ENCODE peak calls at places on chromosomes 3 and 15, in four cellular contexts. One of them, this sample, is unnamed.

GRCh38 chr3:170690133-170690981 is 104.5 kb upstream of the SLC7A14 start:
- DNase-seq in HepG2: peak; percentile 18
- DNase-seq in A549: peak; percentile 53
- DNase-seq in K562: peak; percentile 85
- DNase-seq in this sample: peak; percentile 50

GRCh38 chr3:40086890-40087884 is 222.3 kb upstream of the EIF1B start:
- DNase-seq in HepG2: peak; percentile 92
- DNase-seq in K562: no peak
- DNase-seq in A549: no peak
- DNase-seq in this sample: no peak

GRCh38 chr3:24110051-24110450 is 165.0 kb downstream of the NR1D2 start:
- DNase-seq in HepG2: no peak
- DNase-seq in K562: no peak
- DNase-seq in A549: no peak
- DNase-seq in this sample: no peak

GRCh38 chr3:73511555-73511954 is 113.2 kb downstream of the PDZRN3 start:
- DNase-seq in HepG2: no peak
- DNase-seq in K562: no peak
- DNase-seq in A549: no peak
- DNase-seq in this sample: no peak

GRCh38 chr15:78072080-78072892 is 5.2 kb downstream of the TBC1D2B start:
- DNase-seq in K562: no peak
- DNase-seq in A549: no peak
- DNase-seq in HepG2: peak; percentile 56
- DNase-seq in this sample: peak; percentile 69

GRCh38 chr3:150928234-150928633 is 23.0 kb upstream of the MINDY4B start:
- DNase-seq in K562: no peak
- DNase-seq in HepG2: no peak
- DNase-seq in A549: no peak
- DNase-seq in this sample: no peak

GRCh38 chr3:37766220-37766605 is 95.5 kb upstream of the CTDSPL start:
- DNase-seq in A549: no peak
- DNase-seq in HepG2: no peak
- DNase-seq in K562: no peak
- DNase-seq in this sample: no peak

GRCh38 chr15:71276355-71276665 is 161.0 kb downstream of the THSD4 start:
- DNase-seq in K562: no peak
- DNase-seq in A549: no peak
- DNase-seq in HepG2: no peak
- DNase-seq in this sample: no peak

GRCh38 chr3:52289747-52290595 is 2.3 kb downstream of the GLYCTK start:
- DNase-seq in K562: no peak
- DNase-seq in HepG2: peak; percentile 97
- DNase-seq in A549: no peak
- DNase-seq in this sample: no peak

GRCh38 chr3:3107181-3107580 is 3.0 kb downstream of the IL5RA start:
- DNase-seq in A549: no peak
- DNase-seq in HepG2: no peak
- DNase-seq in K562: no peak
- DNase-seq in this sample: no peak

GRCh38 chr3:58434511-58434910 is 879 bp upstream of the PDHB start:
- DNase-seq in HepG2: no peak
- DNase-seq in A549: no peak
- DNase-seq in K562: no peak
- DNase-seq in this sample: no peak

GRCh38 chr15:70057931-70058641 is 39.6 kb downstream of the TLE3 start:
- DNase-seq in K562: no peak
- DNase-seq in A549: no peak
- DNase-seq in HepG2: no peak
- DNase-seq in this sample: no peak

GRCh38 chr3:43378066-43378935 is 92.0 kb downstream of the SNRK start:
- DNase-seq in K562: peak; percentile 72
- DNase-seq in HepG2: peak; percentile 31
- DNase-seq in A549: peak; percentile 39
- DNase-seq in this sample: peak; percentile 52

GRCh38 chr3:42172047-42172654 is 81.0 kb downstream of the TRAK1 start:
- DNase-seq in A549: no peak
- DNase-seq in K562: no peak
- DNase-seq in HepG2: no peak
- DNase-seq in this sample: no peak

GRCh38 chr3:172918165-172918564 is 167.6 kb downstream of the ECT2 start:
- DNase-seq in K562: peak; percentile 13
- DNase-seq in HepG2: peak; percentile 45
- DNase-seq in A549: no peak
- DNase-seq in this sample: no peak

GRCh38 chr3:8328971-8329370 is 172.7 kb upstream of the LMCD1 start:
- DNase-seq in K562: no peak
- DNase-seq in A549: no peak
- DNase-seq in HepG2: no peak
- DNase-seq in this sample: no peak

GRCh38 chr3:66413151-66413751 is 87.6 kb downstream of the LRIG1 start:
- DNase-seq in HepG2: no peak
- DNase-seq in K562: no peak
- DNase-seq in A549: no peak
- DNase-seq in this sample: no peak

GRCh38 chr3:44870375-44871061 is 3.9 kb upstream of the TGM4 start:
- DNase-seq in K562: no peak
- DNase-seq in A549: no peak
- DNase-seq in HepG2: peak; percentile 44
- DNase-seq in this sample: no peak

GRCh38 chr3:143241556-143241955 is 122.0 kb downstream of the CHST2 start:
- DNase-seq in A549: no peak
- DNase-seq in K562: no peak
- DNase-seq in HepG2: no peak
- DNase-seq in this sample: no peak

GRCh38 chr3:39228496-39228895 is 36.1 kb upstream of the XIRP1 start:
- DNase-seq in K562: no peak
- DNase-seq in HepG2: no peak
- DNase-seq in A549: no peak
- DNase-seq in this sample: no peak

GRCh38 chr15:60745469-60745971 is 266.6 kb upstream of the ICE2 start:
- DNase-seq in HepG2: no peak
- DNase-seq in A549: no peak
- DNase-seq in K562: no peak
- DNase-seq in this sample: no peak

GRCh38 chr3:40290396-40290795 is 19.1 kb upstream of the EIF1B start:
- DNase-seq in A549: no peak
- DNase-seq in HepG2: peak; percentile 6
- DNase-seq in K562: no peak
- DNase-seq in this sample: no peak

GRCh38 chr15:81184188-81184587 is 12.5 kb upstream of the IL16 start:
- DNase-seq in A549: no peak
- DNase-seq in K562: no peak
- DNase-seq in HepG2: no peak
- DNase-seq in this sample: no peak

GRCh38 chr15:89751748-89752147 is 699 bp upstream of the MESP1 start:
- DNase-seq in K562: no peak
- DNase-seq in A549: no peak
- DNase-seq in HepG2: no peak
- DNase-seq in this sample: no peak

GRCh38 chr3:161598639-161599038 is 102.0 kb downstream of the OTOL1 start:
- DNase-seq in K562: no peak
- DNase-seq in HepG2: no peak
- DNase-seq in A549: no peak
- DNase-seq in this sample: no peak

GRCh38 chr3:13123266-13123665 is 50.0 kb upstream of the IQSEC1 start:
- DNase-seq in A549: no peak
- DNase-seq in HepG2: no peak
- DNase-seq in K562: no peak
- DNase-seq in this sample: no peak

GRCh38 chr15:63791236-63791635 is 42.5 kb downstream of the HERC1 start:
- DNase-seq in K562: no peak
- DNase-seq in HepG2: no peak
- DNase-seq in A549: no peak
- DNase-seq in this sample: no peak

GRCh38 chr3:185153170-185153733 is 392 bp upstream of the C3orf70 start:
- DNase-seq in K562: no peak
- DNase-seq in A549: no peak
- DNase-seq in HepG2: no peak
- DNase-seq in this sample: no peak

GRCh38 chr3:198062068-198062465 is 102.0 kb downstream of the LMLN start:
- DNase-seq in HepG2: no peak
- DNase-seq in K562: no peak
- DNase-seq in A549: no peak
- DNase-seq in this sample: no peak

GRCh38 chr15:76376816-76377215 is 40.2 kb downstream of the ISL2 start:
- DNase-seq in HepG2: no peak
- DNase-seq in K562: no peak
- DNase-seq in A549: no peak
- DNase-seq in this sample: no peak

GRCh38 chr3:149902498-149903139 is 68.1 kb downstream of the PFN2 start:
- DNase-seq in A549: no peak
- DNase-seq in K562: no peak
- DNase-seq in HepG2: no peak
- DNase-seq in this sample: no peak

GRCh38 chr3:145942052-145942451 is 218.9 kb downstream of the PLOD2 start:
- DNase-seq in A549: no peak
- DNase-seq in K562: no peak
- DNase-seq in HepG2: no peak
- DNase-seq in this sample: no peak

GRCh38 chr3:129593595-129594339 is 12.7 kb downstream of the PLXND1 start:
- DNase-seq in A549: no peak
- DNase-seq in K562: no peak
- DNase-seq in HepG2: peak; percentile 95
- DNase-seq in this sample: peak; percentile 97

GRCh38 chr3:129594907-129595390 is 11.5 kb downstream of the PLXND1 start:
- DNase-seq in HepG2: peak; percentile 76
- DNase-seq in K562: no peak
- DNase-seq in A549: no peak
- DNase-seq in this sample: no peak

GRCh38 chr3:129592362-129593150 is 13.9 kb downstream of the PLXND1 start:
- DNase-seq in A549: no peak
- DNase-seq in HepG2: no peak
- DNase-seq in K562: no peak
- DNase-seq in this sample: peak; percentile 92

GRCh38 chr3:129593230-129593594 is 13.3 kb downstream of the PLXND1 start:
- DNase-seq in K562: no peak
- DNase-seq in A549: no peak
- DNase-seq in HepG2: no peak
- DNase-seq in this sample: no peak

GRCh38 chr3:129591932-129592331 is 14.5 kb downstream of the PLXND1 start:
- DNase-seq in K562: no peak
- DNase-seq in A549: no peak
- DNase-seq in HepG2: no peak
- DNase-seq in this sample: no peak
- H3K4me3 ChIP-seq in K562: no peak overlapping the region
- H3K4me3 ChIP-seq in A549: no peak overlapping the region
- H3K4me3 ChIP-seq in HepG2: no peak overlapping the region
- H3K4me3 ChIP-seq in this sample: peak overlapping the region; percentile 47

GRCh38 chr15:73947651-73948050 is 21.4 kb downstream of the LOXL1 start:
- DNase-seq in K562: no peak
- DNase-seq in A549: no peak
- DNase-seq in HepG2: no peak
- DNase-seq in this sample: no peak

GRCh38 chr15:73946046-73946678 is 19.9 kb downstream of the LOXL1 start:
- DNase-seq in K562: no peak
- DNase-seq in HepG2: no peak
- DNase-seq in A549: no peak
- DNase-seq in this sample: no peak

GRCh38 chr15:73948396-73948795 is 22.1 kb downstream of the LOXL1 start:
- DNase-seq in A549: no peak
- DNase-seq in K562: no peak
- DNase-seq in HepG2: no peak
- DNase-seq in this sample: no peak

GRCh38 chr15:73945109-73945508 is 18.8 kb downstream of the LOXL1 start:
- DNase-seq in A549: no peak
- DNase-seq in HepG2: no peak
- DNase-seq in K562: no peak
- DNase-seq in this sample: no peak

GRCh38 chr15:73946795-73947370 is 20.6 kb downstream of the LOXL1 start:
- DNase-seq in HepG2: no peak
- DNase-seq in A549: no peak
- DNase-seq in K562: no peak
- DNase-seq in this sample: no peak
- TF ChIP-seq MYC in HepG2: no peak
- TF ChIP-seq MYC in A549: no peak
- TF ChIP-seq MYC in K562: no peak
- TF ChIP-seq MYC in this sample: no peak

GRCh38 chr15:48486228-48486627 is 155.0 kb downstream of the DUT start:
- DNase-seq in A549: no peak
- DNase-seq in HepG2: no peak
- DNase-seq in K562: no peak
- DNase-seq in this sample: no peak
- TF ChIP-seq CTCF in A549: no peak
- TF ChIP-seq CTCF in HepG2: no peak
- TF ChIP-seq CTCF in K562: no peak
- TF ChIP-seq CTCF in this sample: no peak

GRCh38 chr15:59294574-59294960 is 78.1 kb downstream of the MYO1E start:
- DNase-seq in A549: no peak
- DNase-seq in HepG2: no peak
- DNase-seq in K562: no peak
- DNase-seq in this sample: no peak
- H3K4me3 ChIP-seq in A549: no peak overlapping the region
- H3K4me3 ChIP-seq in HepG2: no peak overlapping the region
- H3K4me3 ChIP-seq in K562: no peak overlapping the region
- H3K4me3 ChIP-seq in this sample: no peak overlapping the region

DNA sequence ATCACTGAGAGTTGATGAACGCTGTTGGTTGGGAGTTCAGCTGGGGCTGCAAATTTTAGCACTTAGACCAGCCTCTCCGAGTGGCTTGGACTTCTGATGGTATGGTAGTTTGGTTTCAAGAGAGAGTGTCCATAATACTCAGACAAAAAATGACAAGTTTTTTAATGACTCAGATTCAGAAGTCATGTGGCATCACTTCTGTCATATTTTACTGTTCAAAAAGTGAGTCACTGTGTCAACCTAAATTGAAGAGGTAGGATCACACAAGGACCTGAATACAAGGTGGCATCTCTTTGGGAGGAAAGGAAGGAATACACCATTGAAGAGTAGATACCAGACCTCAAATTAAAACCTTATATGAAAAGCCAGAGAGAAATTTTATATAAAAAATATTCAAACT is 99.1 kb upstream of the CHMP2B start:
- DNase-seq in A549: no peak
- DNase-seq in HepG2: no peak
- DNase-seq in K562: no peak
- DNase-seq in this sample: no peak
- TF ChIP-seq MYC in A549: no peak
- TF ChIP-seq MYC in HepG2: no peak
- TF ChIP-seq MYC in K562: no peak
- TF ChIP-seq MYC in this sample: no peak

DNA sequence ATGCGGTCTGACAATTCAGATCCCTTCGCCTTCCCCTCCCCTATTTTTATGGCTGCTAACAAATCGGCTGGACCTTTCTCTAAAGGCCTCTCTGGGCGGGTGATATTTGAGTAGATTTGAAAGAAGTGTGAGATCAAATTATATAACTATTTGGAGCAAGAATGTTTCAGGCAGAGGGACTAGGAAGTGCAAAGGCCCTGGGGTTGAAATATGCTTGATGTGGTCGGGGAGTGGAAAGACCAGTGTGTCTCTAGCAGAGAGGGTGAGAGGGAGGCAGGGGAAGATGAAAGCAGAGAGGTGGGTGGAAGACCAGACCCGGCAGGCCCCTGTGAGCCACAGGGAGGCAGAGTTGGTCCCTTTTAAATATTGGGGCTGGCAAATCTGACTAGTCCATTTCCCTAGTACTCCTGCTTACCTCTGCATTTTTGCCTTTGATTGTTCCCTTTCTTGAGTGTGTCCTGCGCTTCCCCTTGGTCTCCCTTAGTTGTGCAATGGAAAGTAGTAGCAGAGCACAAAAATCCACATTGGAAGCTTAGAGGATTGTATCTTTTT is 32.3 kb downstream of the SLCO3A1 start:
- DNase-seq in K562: no peak
- DNase-seq in A549: no peak
- DNase-seq in HepG2: no peak
- DNase-seq in this sample: peak; percentile 23
- TF ChIP-seq CTCF in K562: no peak
- TF ChIP-seq CTCF in A549: peak; percentile 15
- TF ChIP-seq CTCF in HepG2: no peak
- TF ChIP-seq CTCF in this sample: peak; percentile 36

This sample was measured in NB4.